ENCODE peak calls at places on chromosome 10, in ten cellular contexts. N, G, H, R, L, I, X, Y, U and Q are unnamed samples.

GRCh38 chr10:127612-128432 is 7.4 kb upstream of the ZMYND11 start:
- DNase-seq in N (no peak), Y (no peak), H (no peak), U (no peak), L (no peak), G (no peak), I (no peak), X (no peak), R (peak; percentile 92), Q (no peak)

GRCh38 chr10:115417585-115418265 is 324.6 kb downstream of the ATRNL1 start:
- DNase-seq in L (no peak), H (peak; percentile 46), Y (peak; percentile 50), N (no peak), I (no peak), X (no peak), R (peak; percentile 48), U (no peak), G (peak; percentile 6), Q (no peak)

GRCh38 chr10:46555713-46556514 is 544 bp downstream of the GPRIN2 start:
- DNase-seq in U (peak; percentile 55), N (peak; percentile 1), L (peak; percentile 14), R (no peak), H (no peak), G (no peak), Y (no peak), X (no peak), I (no peak), Q (peak; percentile 65)

GRCh38 chr10:71312220-71312619 is 6.8 kb upstream of the SLC29A3 start:
- DNase-seq in X (no peak), I (no peak), N (no peak), U (no peak), Y (no peak), G (no peak), R (no peak), L (no peak), H (no peak), Q (no peak)

GRCh38 chr10:93820434-93820833 is 62.7 kb downstream of the LGI1 start:
- DNase-seq in R (no peak), L (no peak), I (no peak), X (no peak), Y (no peak), U (no peak), G (no peak), N (no peak), H (no peak), Q (no peak)

GRCh38 chr10:45198596-45199379 is 116.6 kb downstream of the OR13A1 start:
- DNase-seq in Y (no peak), R (no peak), X (no peak), L (no peak), H (no peak), I (no peak), G (no peak), N (no peak), U (no peak), Q (no peak)

GRCh38 chr10:45280113-45280512 is 35.3 kb downstream of the OR13A1 start:
- DNase-seq in N (no peak), G (no peak), R (no peak), L (no peak), X (no peak), Y (no peak), U (no peak), H (no peak), I (no peak), Q (no peak)

GRCh38 chr10:26890956-26891355 is 30.2 kb upstream of the ABI1 start:
- DNase-seq in H (peak; percentile 55), U (no peak), L (no peak), R (peak; percentile 88), N (no peak), X (no peak), G (peak; percentile 29), I (no peak), Y (peak; percentile 83), Q (peak; percentile 36)

GRCh38 chr10:126350216-126350992 is 37.9 kb downstream of the ADAM12 start:
- DNase-seq in H (peak; percentile 97), R (no peak), N (no peak), I (no peak), L (no peak), Y (peak; percentile 89), X (no peak), U (no peak), G (peak; percentile 37), Q (no peak)